ENCODE peak calls at places on chromosomes 4 and X, in five cellular contexts. One of them, this sample, is unnamed.

GRCh38 chr4:17448689-17449088 is 63.2 kb downstream of the QDPR start:
- DNase-seq in activated B cell treated with CpG ODN at 0.5 μM for 24 hours: no peak
- DNase-seq in astrocyte of the spinal cord: peak; percentile 53
- DNase-seq in stimulated activated CD8-positive, alpha-beta memory T cell treated with anti-CD3 and anti-CD28 coated beads, Interleukin-7, amount 100 ng/mL, for 48 hours: no peak
- DNase-seq in NCI-H510A treated with DMSO at 0.1 percent for 48 hours: no peak
- DNase-seq in this sample: no peak

GRCh38 chr4:120691106-120691505 is 231.4 kb downstream of the PRDM5 start:
- DNase-seq in stimulated activated CD8-positive, alpha-beta memory T cell treated with anti-CD3 and anti-CD28 coated beads, Interleukin-7, amount 100 ng/mL, for 48 hours: no peak
- DNase-seq in NCI-H510A treated with DMSO at 0.1 percent for 48 hours: no peak
- DNase-seq in astrocyte of the spinal cord: no peak
- DNase-seq in activated B cell treated with CpG ODN at 0.5 μM for 24 hours: no peak
- DNase-seq in this sample: no peak

GRCh38 chr4:40227284-40227683 is 30.5 kb downstream of the RHOH start:
- DNase-seq in NCI-H510A treated with DMSO at 0.1 percent for 48 hours: no peak
- DNase-seq in activated B cell treated with CpG ODN at 0.5 μM for 24 hours: no peak
- DNase-seq in stimulated activated CD8-positive, alpha-beta memory T cell treated with anti-CD3 and anti-CD28 coated beads, Interleukin-7, amount 100 ng/mL, for 48 hours: no peak
- DNase-seq in astrocyte of the spinal cord: no peak
- DNase-seq in this sample: no peak

GRCh38 chrX:17632942-17633341 is 104.4 kb upstream of the SCML1 start:
- DNase-seq in NCI-H510A treated with DMSO at 0.1 percent for 48 hours: no peak
- DNase-seq in astrocyte of the spinal cord: no peak
- DNase-seq in stimulated activated CD8-positive, alpha-beta memory T cell treated with anti-CD3 and anti-CD28 coated beads, Interleukin-7, amount 100 ng/mL, for 48 hours: no peak
- DNase-seq in activated B cell treated with CpG ODN at 0.5 μM for 24 hours: no peak
- DNase-seq in this sample: no peak

GRCh38 chr4:121273191-121273590 is 107.6 kb downstream of the QRFPR start:
- DNase-seq in NCI-H510A treated with DMSO at 0.1 percent for 48 hours: no peak
- DNase-seq in stimulated activated CD8-positive, alpha-beta memory T cell treated with anti-CD3 and anti-CD28 coated beads, Interleukin-7, amount 100 ng/mL, for 48 hours: no peak
- DNase-seq in activated B cell treated with CpG ODN at 0.5 μM for 24 hours: no peak
- DNase-seq in astrocyte of the spinal cord: no peak
- DNase-seq in this sample: no peak

GRCh38 chrX:71910526-71911022 is at the start of gene NHSL2:
- DNase-seq in stimulated activated CD8-positive, alpha-beta memory T cell treated with anti-CD3 and anti-CD28 coated beads, Interleukin-7, amount 100 ng/mL, for 48 hours: peak; percentile 3
- DNase-seq in NCI-H510A treated with DMSO at 0.1 percent for 48 hours: peak; percentile 7
- DNase-seq in activated B cell treated with CpG ODN at 0.5 μM for 24 hours: no peak
- DNase-seq in astrocyte of the spinal cord: no peak
- DNase-seq in this sample: no peak

GRCh38 chrX:49103637-49104036 is 19.9 kb downstream of the GPKOW start:
- DNase-seq in stimulated activated CD8-positive, alpha-beta memory T cell treated with anti-CD3 and anti-CD28 coated beads, Interleukin-7, amount 100 ng/mL, for 48 hours: no peak
- DNase-seq in activated B cell treated with CpG ODN at 0.5 μM for 24 hours: no peak
- DNase-seq in astrocyte of the spinal cord: no peak
- DNase-seq in NCI-H510A treated with DMSO at 0.1 percent for 48 hours: no peak
- DNase-seq in this sample: no peak

GRCh38 chr4:116544946-116545345 is 540.4 kb downstream of the TRAM1L1 start:
- DNase-seq in astrocyte of the spinal cord: no peak
- DNase-seq in stimulated activated CD8-positive, alpha-beta memory T cell treated with anti-CD3 and anti-CD28 coated beads, Interleukin-7, amount 100 ng/mL, for 48 hours: no peak
- DNase-seq in activated B cell treated with CpG ODN at 0.5 μM for 24 hours: no peak
- DNase-seq in NCI-H510A treated with DMSO at 0.1 percent for 48 hours: no peak
- DNase-seq in this sample: no peak

GRCh38 chr4:68218044-68218443 is 27.4 kb downstream of the TMPRSS11B start:
- DNase-seq in activated B cell treated with CpG ODN at 0.5 μM for 24 hours: no peak
- DNase-seq in astrocyte of the spinal cord: peak; percentile 12
- DNase-seq in NCI-H510A treated with DMSO at 0.1 percent for 48 hours: no peak
- DNase-seq in stimulated activated CD8-positive, alpha-beta memory T cell treated with anti-CD3 and anti-CD28 coated beads, Interleukin-7, amount 100 ng/mL, for 48 hours: no peak
- DNase-seq in this sample: no peak

GRCh38 chr4:150950657-150951056 is 64.4 kb downstream of the LRBA start:
- DNase-seq in activated B cell treated with CpG ODN at 0.5 μM for 24 hours: no peak
- DNase-seq in astrocyte of the spinal cord: no peak
- DNase-seq in stimulated activated CD8-positive, alpha-beta memory T cell treated with anti-CD3 and anti-CD28 coated beads, Interleukin-7, amount 100 ng/mL, for 48 hours: no peak
- DNase-seq in NCI-H510A treated with DMSO at 0.1 percent for 48 hours: no peak
- DNase-seq in this sample: no peak

GRCh38 chrX:11504234-11504633 is 161.5 kb downstream of the ARHGAP6 start:
- DNase-seq in NCI-H510A treated with DMSO at 0.1 percent for 48 hours: no peak
- DNase-seq in astrocyte of the spinal cord: no peak
- DNase-seq in activated B cell treated with CpG ODN at 0.5 μM for 24 hours: no peak
- DNase-seq in stimulated activated CD8-positive, alpha-beta memory T cell treated with anti-CD3 and anti-CD28 coated beads, Interleukin-7, amount 100 ng/mL, for 48 hours: no peak
- DNase-seq in this sample: no peak

GRCh38 chr4:76212301-76212700 is 1.3 kb downstream of the SCARB2 start:
- DNase-seq in stimulated activated CD8-positive, alpha-beta memory T cell treated with anti-CD3 and anti-CD28 coated beads, Interleukin-7, amount 100 ng/mL, for 48 hours: no peak
- DNase-seq in astrocyte of the spinal cord: no peak
- DNase-seq in activated B cell treated with CpG ODN at 0.5 μM for 24 hours: no peak
- DNase-seq in NCI-H510A treated with DMSO at 0.1 percent for 48 hours: peak; percentile 23
- DNase-seq in this sample: no peak

GRCh38 chr4:83328486-83328885 is 6.2 kb downstream of the HPSE start:
- DNase-seq in astrocyte of the spinal cord: no peak
- DNase-seq in NCI-H510A treated with DMSO at 0.1 percent for 48 hours: no peak
- DNase-seq in stimulated activated CD8-positive, alpha-beta memory T cell treated with anti-CD3 and anti-CD28 coated beads, Interleukin-7, amount 100 ng/mL, for 48 hours: no peak
- DNase-seq in activated B cell treated with CpG ODN at 0.5 μM for 24 hours: no peak
- DNase-seq in this sample: no peak

GRCh38 chr4:108881190-108881589 is 118.3 kb upstream of the ETNPPL start:
- DNase-seq in NCI-H510A treated with DMSO at 0.1 percent for 48 hours: no peak
- DNase-seq in astrocyte of the spinal cord: peak; percentile 69
- DNase-seq in stimulated activated CD8-positive, alpha-beta memory T cell treated with anti-CD3 and anti-CD28 coated beads, Interleukin-7, amount 100 ng/mL, for 48 hours: no peak
- DNase-seq in activated B cell treated with CpG ODN at 0.5 μM for 24 hours: no peak
- DNase-seq in this sample: no peak

GRCh38 chr4:158016511-158016910 is 156.3 kb downstream of the GASK1B start:
- DNase-seq in activated B cell treated with CpG ODN at 0.5 μM for 24 hours: no peak
- DNase-seq in astrocyte of the spinal cord: peak; percentile 62
- DNase-seq in NCI-H510A treated with DMSO at 0.1 percent for 48 hours: no peak
- DNase-seq in stimulated activated CD8-positive, alpha-beta memory T cell treated with anti-CD3 and anti-CD28 coated beads, Interleukin-7, amount 100 ng/mL, for 48 hours: no peak
- DNase-seq in this sample: no peak

GRCh38 chrX:118552501-118552900 is 56.9 kb downstream of the DOCK11 start:
- DNase-seq in NCI-H510A treated with DMSO at 0.1 percent for 48 hours: no peak
- DNase-seq in activated B cell treated with CpG ODN at 0.5 μM for 24 hours: no peak
- DNase-seq in astrocyte of the spinal cord: peak; percentile 18
- DNase-seq in stimulated activated CD8-positive, alpha-beta memory T cell treated with anti-CD3 and anti-CD28 coated beads, Interleukin-7, amount 100 ng/mL, for 48 hours: no peak
- DNase-seq in this sample: no peak

GRCh38 chrX:30212172-30212571 is 3.2 kb upstream of the MAGEB2 start:
- DNase-seq in NCI-H510A treated with DMSO at 0.1 percent for 48 hours: no peak
- DNase-seq in activated B cell treated with CpG ODN at 0.5 μM for 24 hours: no peak
- DNase-seq in astrocyte of the spinal cord: no peak
- DNase-seq in stimulated activated CD8-positive, alpha-beta memory T cell treated with anti-CD3 and anti-CD28 coated beads, Interleukin-7, amount 100 ng/mL, for 48 hours: no peak
- DNase-seq in this sample: no peak

GRCh38 chr4:176193898-176194297 is 1.5 kb downstream of the SPATA4 start:
- DNase-seq in stimulated activated CD8-positive, alpha-beta memory T cell treated with anti-CD3 and anti-CD28 coated beads, Interleukin-7, amount 100 ng/mL, for 48 hours: peak; percentile 28
- DNase-seq in astrocyte of the spinal cord: peak; percentile 67
- DNase-seq in NCI-H510A treated with DMSO at 0.1 percent for 48 hours: no peak
- DNase-seq in activated B cell treated with CpG ODN at 0.5 μM for 24 hours: no peak
- DNase-seq in this sample: no peak

GRCh38 chr4:164442167-164442566 is 311.8 kb upstream of the SMIM31 start:
- DNase-seq in astrocyte of the spinal cord: peak; percentile 56
- DNase-seq in stimulated activated CD8-positive, alpha-beta memory T cell treated with anti-CD3 and anti-CD28 coated beads, Interleukin-7, amount 100 ng/mL, for 48 hours: no peak
- DNase-seq in NCI-H510A treated with DMSO at 0.1 percent for 48 hours: no peak
- DNase-seq in activated B cell treated with CpG ODN at 0.5 μM for 24 hours: no peak
- DNase-seq in this sample: no peak

GRCh38 chr4:10809905-10810304 is 125.3 kb upstream of the CLNK start:
- DNase-seq in stimulated activated CD8-positive, alpha-beta memory T cell treated with anti-CD3 and anti-CD28 coated beads, Interleukin-7, amount 100 ng/mL, for 48 hours: no peak
- DNase-seq in activated B cell treated with CpG ODN at 0.5 μM for 24 hours: no peak
- DNase-seq in NCI-H510A treated with DMSO at 0.1 percent for 48 hours: no peak
- DNase-seq in astrocyte of the spinal cord: peak; percentile 29
- DNase-seq in this sample: no peak

GRCh38 chrX:22314211-22314610 is 41.5 kb downstream of the CBLL2 start:
- DNase-seq in stimulated activated CD8-positive, alpha-beta memory T cell treated with anti-CD3 and anti-CD28 coated beads, Interleukin-7, amount 100 ng/mL, for 48 hours: no peak
- DNase-seq in NCI-H510A treated with DMSO at 0.1 percent for 48 hours: no peak
- DNase-seq in activated B cell treated with CpG ODN at 0.5 μM for 24 hours: no peak
- DNase-seq in astrocyte of the spinal cord: no peak
- DNase-seq in this sample: no peak

GRCh38 chr4:102165584-102165983 is 179.7 kb downstream of the SLC39A8 start:
- DNase-seq in activated B cell treated with CpG ODN at 0.5 μM for 24 hours: no peak
- DNase-seq in stimulated activated CD8-positive, alpha-beta memory T cell treated with anti-CD3 and anti-CD28 coated beads, Interleukin-7, amount 100 ng/mL, for 48 hours: no peak
- DNase-seq in astrocyte of the spinal cord: no peak
- DNase-seq in NCI-H510A treated with DMSO at 0.1 percent for 48 hours: no peak
- DNase-seq in this sample: no peak

GRCh38 chr4:121155893-121156292 is 8.2 kb downstream of the TNIP3 start:
- DNase-seq in NCI-H510A treated with DMSO at 0.1 percent for 48 hours: no peak
- DNase-seq in activated B cell treated with CpG ODN at 0.5 μM for 24 hours: no peak
- DNase-seq in stimulated activated CD8-positive, alpha-beta memory T cell treated with anti-CD3 and anti-CD28 coated beads, Interleukin-7, amount 100 ng/mL, for 48 hours: no peak
- DNase-seq in astrocyte of the spinal cord: peak; percentile 82
- DNase-seq in this sample: no peak

GRCh38 chrX:136856527-136856926 is 24.0 kb downstream of the RBMX start:
- DNase-seq in astrocyte of the spinal cord: no peak
- DNase-seq in NCI-H510A treated with DMSO at 0.1 percent for 48 hours: no peak
- DNase-seq in activated B cell treated with CpG ODN at 0.5 μM for 24 hours: no peak
- DNase-seq in stimulated activated CD8-positive, alpha-beta memory T cell treated with anti-CD3 and anti-CD28 coated beads, Interleukin-7, amount 100 ng/mL, for 48 hours: no peak
- DNase-seq in this sample: no peak

GRCh38 chr4:15479089-15479912 is 9.6 kb downstream of the CC2D2A start:
- DNase-seq in activated B cell treated with CpG ODN at 0.5 μM for 24 hours: no peak
- DNase-seq in stimulated activated CD8-positive, alpha-beta memory T cell treated with anti-CD3 and anti-CD28 coated beads, Interleukin-7, amount 100 ng/mL, for 48 hours: no peak
- DNase-seq in NCI-H510A treated with DMSO at 0.1 percent for 48 hours: peak; percentile 51
- DNase-seq in astrocyte of the spinal cord: peak; percentile 90
- DNase-seq in this sample: peak; percentile 13

GRCh38 chr4:16686195-16686594 is 212.2 kb downstream of the LDB2 start:
- DNase-seq in activated B cell treated with CpG ODN at 0.5 μM for 24 hours: no peak
- DNase-seq in astrocyte of the spinal cord: peak; percentile 85
- DNase-seq in stimulated activated CD8-positive, alpha-beta memory T cell treated with anti-CD3 and anti-CD28 coated beads, Interleukin-7, amount 100 ng/mL, for 48 hours: no peak
- DNase-seq in NCI-H510A treated with DMSO at 0.1 percent for 48 hours: no peak
- DNase-seq in this sample: no peak

GRCh38 chrX:64204701-64205440 is 637 bp downstream of the AMER1 start:
- DNase-seq in activated B cell treated with CpG ODN at 0.5 μM for 24 hours: peak; percentile 17
- DNase-seq in astrocyte of the spinal cord: peak; percentile 30
- DNase-seq in NCI-H510A treated with DMSO at 0.1 percent for 48 hours: peak; percentile 27
- DNase-seq in stimulated activated CD8-positive, alpha-beta memory T cell treated with anti-CD3 and anti-CD28 coated beads, Interleukin-7, amount 100 ng/mL, for 48 hours: no peak
- DNase-seq in this sample: peak; percentile 83

GRCh38 chr4:34158883-34159282 is 2085.4 kb downstream of the ARAP2 start:
- DNase-seq in NCI-H510A treated with DMSO at 0.1 percent for 48 hours: no peak
- DNase-seq in stimulated activated CD8-positive, alpha-beta memory T cell treated with anti-CD3 and anti-CD28 coated beads, Interleukin-7, amount 100 ng/mL, for 48 hours: no peak
- DNase-seq in astrocyte of the spinal cord: no peak
- DNase-seq in activated B cell treated with CpG ODN at 0.5 μM for 24 hours: no peak
- DNase-seq in this sample: no peak

GRCh38 chr4:7687796-7688195 is 251.9 kb downstream of the AFAP1 start:
- DNase-seq in activated B cell treated with CpG ODN at 0.5 μM for 24 hours: no peak
- DNase-seq in NCI-H510A treated with DMSO at 0.1 percent for 48 hours: peak; percentile 13
- DNase-seq in astrocyte of the spinal cord: no peak
- DNase-seq in stimulated activated CD8-positive, alpha-beta memory T cell treated with anti-CD3 and anti-CD28 coated beads, Interleukin-7, amount 100 ng/mL, for 48 hours: no peak
- DNase-seq in this sample: no peak

GRCh38 chr4:100936676-100937390 is 410.5 kb downstream of the PPP3CA start:
- DNase-seq in NCI-H510A treated with DMSO at 0.1 percent for 48 hours: no peak
- DNase-seq in stimulated activated CD8-positive, alpha-beta memory T cell treated with anti-CD3 and anti-CD28 coated beads, Interleukin-7, amount 100 ng/mL, for 48 hours: no peak
- DNase-seq in astrocyte of the spinal cord: peak; percentile 9
- DNase-seq in activated B cell treated with CpG ODN at 0.5 μM for 24 hours: no peak
- DNase-seq in this sample: no peak

GRCh38 chr4:125187621-125188176 is 127.1 kb upstream of the FAT4 start:
- DNase-seq in stimulated activated CD8-positive, alpha-beta memory T cell treated with anti-CD3 and anti-CD28 coated beads, Interleukin-7, amount 100 ng/mL, for 48 hours: no peak
- DNase-seq in NCI-H510A treated with DMSO at 0.1 percent for 48 hours: no peak
- DNase-seq in astrocyte of the spinal cord: peak; percentile 88
- DNase-seq in activated B cell treated with CpG ODN at 0.5 μM for 24 hours: no peak
- DNase-seq in this sample: no peak

GRCh38 chrX:148310402-148311200 is 189.8 kb upstream of the AFF2 start:
- DNase-seq in astrocyte of the spinal cord: no peak
- DNase-seq in NCI-H510A treated with DMSO at 0.1 percent for 48 hours: no peak
- DNase-seq in activated B cell treated with CpG ODN at 0.5 μM for 24 hours: no peak
- DNase-seq in stimulated activated CD8-positive, alpha-beta memory T cell treated with anti-CD3 and anti-CD28 coated beads, Interleukin-7, amount 100 ng/mL, for 48 hours: peak; percentile 20
- DNase-seq in this sample: no peak

GRCh38 chrX:45762699-45763647 is 562.3 kb upstream of the DIPK2B start:
- DNase-seq in activated B cell treated with CpG ODN at 0.5 μM for 24 hours: no peak
- DNase-seq in astrocyte of the spinal cord: peak; percentile 38
- DNase-seq in stimulated activated CD8-positive, alpha-beta memory T cell treated with anti-CD3 and anti-CD28 coated beads, Interleukin-7, amount 100 ng/mL, for 48 hours: no peak
- DNase-seq in NCI-H510A treated with DMSO at 0.1 percent for 48 hours: no peak
- DNase-seq in this sample: no peak

GRCh38 chr4:81432825-81433224 is 38.9 kb downstream of the RASGEF1B start:
- DNase-seq in astrocyte of the spinal cord: no peak
- DNase-seq in stimulated activated CD8-positive, alpha-beta memory T cell treated with anti-CD3 and anti-CD28 coated beads, Interleukin-7, amount 100 ng/mL, for 48 hours: no peak
- DNase-seq in NCI-H510A treated with DMSO at 0.1 percent for 48 hours: no peak
- DNase-seq in activated B cell treated with CpG ODN at 0.5 μM for 24 hours: no peak
- DNase-seq in this sample: no peak

GRCh38 chr4:2226261-2226660 is 15.7 kb downstream of the HAUS3 start:
- DNase-seq in NCI-H510A treated with DMSO at 0.1 percent for 48 hours: no peak
- DNase-seq in stimulated activated CD8-positive, alpha-beta memory T cell treated with anti-CD3 and anti-CD28 coated beads, Interleukin-7, amount 100 ng/mL, for 48 hours: no peak
- DNase-seq in astrocyte of the spinal cord: no peak
- DNase-seq in activated B cell treated with CpG ODN at 0.5 μM for 24 hours: no peak
- DNase-seq in this sample: no peak

GRCh38 chr4:66636321-66636720 is 909.0 kb downstream of the CENPC start:
- DNase-seq in NCI-H510A treated with DMSO at 0.1 percent for 48 hours: no peak
- DNase-seq in stimulated activated CD8-positive, alpha-beta memory T cell treated with anti-CD3 and anti-CD28 coated beads, Interleukin-7, amount 100 ng/mL, for 48 hours: no peak
- DNase-seq in activated B cell treated with CpG ODN at 0.5 μM for 24 hours: no peak
- DNase-seq in astrocyte of the spinal cord: no peak
- DNase-seq in this sample: no peak